ENCODE peak calls at places on chromosome 5, in eight cellular contexts. I, U, Y, Z, R, G, A and D are unnamed samples.

GRCh38 chr5:173823721-173824567 is 64.2 kb upstream of the CPEB4 start:
- DNase-seq in I (peak), U (peak), Y (peak), Z (no peak), R (no peak), G (peak), A (no peak), D (peak)

GRCh38 chr5:157689942-157690689 is 18.8 kb downstream of the C5orf52 start:
- DNase-seq in I (no peak), U (no peak), Y (no peak), Z (peak), R (no peak), G (no peak), A (no peak), D (no peak)

GRCh38 chr5:140108093-140109049 is 5.5 kb upstream of the PURA start:
- DNase-seq in I (peak), U (no peak), Y (peak), Z (peak), R (peak), G (no peak), A (peak), D (no peak)

GRCh38 chr5:88140396-88140862 is 128.2 kb downstream of the TMEM161B start:
- DNase-seq in I (no peak), U (no peak), Y (peak), Z (peak), R (no peak), G (no peak), A (peak), D (no peak)

GRCh38 chr5:112063878-112064615 is 307.1 kb upstream of the NREP start:
- DNase-seq in I (no peak), U (no peak), Y (no peak), Z (no peak), R (no peak), G (no peak), A (no peak), D (no peak)

GRCh38 chr5:81878333-81878732 is 93.5 kb upstream of the ATG10 start:
- DNase-seq in I (no peak), U (no peak), Y (no peak), Z (no peak), R (no peak), G (no peak), A (no peak), D (no peak)

GRCh38 chr5:132773114-132773513 is 3.9 kb downstream of the SEPTIN8 start:
- DNase-seq in I (no peak), U (no peak), Y (no peak), Z (no peak), R (no peak), G (no peak), A (peak), D (no peak)

GRCh38 chr5:95620870-95621838 is 1.3 kb downstream of the GPR150 start:
- DNase-seq in I (no peak), U (no peak), Y (peak), Z (peak), R (peak), G (no peak), A (peak), D (no peak)

GRCh38 chr5:174172104-174172965 is 126.8 kb downstream of the NSG2 start:
- DNase-seq in I (no peak), U (no peak), Y (no peak), Z (peak), R (no peak), G (peak), A (peak), D (no peak)

GRCh38 chr5:122102825-122103224 is 24.8 kb upstream of the LOX start:
- DNase-seq in I (no peak), U (no peak), Y (no peak), Z (no peak), R (no peak), G (no peak), A (no peak), D (no peak)